ENCODE peak calls at places on chromosomes 5 and 9, in seven cellular contexts. W is endodermal cell, Q is DND-41, N is epithelial cell of esophagus, Y is astrocyte of the spinal cord, Z is RWPE1, D is osteocyte. H is an unnamed sample.

GRCh38 chr9:100352201-100352726 is 478 bp downstream of the TEX10 start:
- DNase-seq in W (peak; percentile 77), D (peak; percentile 85), Q (peak; percentile 43), Z (peak; percentile 70), N (peak; percentile 47), Y (peak; percentile 18), H (peak; percentile 51)

GRCh38 chr9:131758972-131759647 is 19.2 kb upstream of the RAPGEF1 start:
- DNase-seq in Z (peak; percentile 49), Y (no peak), W (no peak), D (no peak), N (peak; percentile 82), Q (no peak), H (no peak)

GRCh38 chr9:80028501-80028900 is 456.7 kb downstream of the TLE4 start:
- DNase-seq in Z (no peak), W (no peak), Y (no peak), N (no peak), D (no peak), Q (no peak), H (no peak)

GRCh38 chr9:116476935-116477381 is 210.1 kb upstream of the TRIM32 start:
- DNase-seq in Z (no peak), D (no peak), N (no peak), W (peak; percentile 55), Y (no peak), Q (no peak), H (no peak)

GRCh38 chr9:109335929-109336328 is 15.1 kb upstream of the EPB41L4B start:
- DNase-seq in N (no peak), D (no peak), W (no peak), Q (no peak), Y (no peak), Z (no peak), H (no peak)

GRCh38 chr5:115168829-115169391 is 798 bp downstream of the TRIM36 start:
- DNase-seq in Z (no peak), Q (no peak), Y (no peak), W (peak; percentile 74), D (no peak), N (peak; percentile 1), H (no peak)

GRCh38 chr5:66239034-66239433 is 94.9 kb downstream of the SREK1 start:
- DNase-seq in Q (peak; percentile 12), W (no peak), Z (peak; percentile 44), Y (no peak), N (peak; percentile 44), D (no peak), H (no peak)

GRCh38 chr5:84688566-84688965 is 303.9 kb upstream of the EDIL3 start:
- DNase-seq in Z (peak; percentile 17), Y (peak; percentile 96), N (peak; percentile 64), Q (no peak), W (no peak), D (no peak), H (no peak)

GRCh38 chr9:130500340-130500771 is 55.6 kb downstream of the ASS1 start:
- DNase-seq in Y (no peak), Q (no peak), W (peak; percentile 28), D (no peak), Z (no peak), N (no peak), H (no peak)

GRCh38 chr5:38634961-38635369 is 78.5 kb upstream of the LIFR start:
- DNase-seq in Y (no peak), N (peak; percentile 2), W (no peak), Z (no peak), Q (no peak), D (no peak), H (no peak)

GRCh38 chr5:16550316-16550952 is 66.4 kb downstream of the RETREG1 start:
- DNase-seq in Q (peak; percentile 30), W (peak; percentile 83), N (peak; percentile 79), Z (peak; percentile 74), D (no peak), Y (peak; percentile 40), H (peak; percentile 47)

GRCh38 chr5:59789197-59789596 is 104.3 kb downstream of the PDE4D start:
- DNase-seq in N (peak; percentile 42), D (no peak), Q (no peak), W (no peak), Z (no peak), Y (peak; percentile 24), H (no peak)

GRCh38 chr9:136578620-136578914 is 32.7 kb upstream of the NOTCH1 start:
- DNase-seq in Z (no peak), N (no peak), D (no peak), W (no peak), Q (no peak), Y (no peak), H (no peak)

GRCh38 chr9:136784249-136784996 is 6.7 kb upstream of the TMEM141 start:
- DNase-seq in N (peak; percentile 41), Z (peak; percentile 60), W (no peak), D (no peak), Y (no peak), Q (no peak), H (peak; percentile 43)

GRCh38 chr9:128917151-128917849 is 3.5 kb upstream of the PHYHD1 start:
- DNase-seq in Y (peak; percentile 76), Z (peak; percentile 52), Q (no peak), W (peak; percentile 38), D (no peak), N (peak; percentile 59), H (no peak)

GRCh38 chr9:123686131-123686848 is 243.6 kb downstream of the DENND1A start:
- DNase-seq in Y (peak; percentile 37), N (peak; percentile 57), D (no peak), Q (no peak), W (no peak), Z (no peak), H (no peak)

GRCh38 chr5:161676109-161676508 is 9.4 kb upstream of the GABRA6 start:
- DNase-seq in N (peak; percentile 19), W (peak; percentile 56), Y (no peak), D (no peak), Q (no peak), Z (no peak), H (no peak)

GRCh38 chr5:69035665-69036064 is 58.1 kb upstream of the SLC30A5 start:
- DNase-seq in Z (peak; percentile 31), W (no peak), D (no peak), N (peak; percentile 67), Y (no peak), Q (no peak), H (no peak)

GRCh38 chr9:129330711-129331279 is 152.7 kb upstream of the IER5L start:
- DNase-seq in Y (no peak), W (peak; percentile 63), Q (no peak), Z (no peak), N (no peak), D (no peak), H (peak; percentile 63)

GRCh38 chr5:82765765-82766164 is 311.4 kb downstream of the TMEM167A start:
- DNase-seq in Y (no peak), N (no peak), Z (no peak), Q (no peak), W (no peak), D (no peak), H (no peak)

GRCh38 chr5:151632524-151632923 is 41.4 kb upstream of the FAT2 start:
- DNase-seq in W (no peak), Y (no peak), N (peak; percentile 43), Q (no peak), Z (no peak), D (no peak), H (no peak)

GRCh38 chr5:87361031-87361443 is 51.7 kb downstream of the CCNH start:
- DNase-seq in Q (no peak), D (no peak), W (no peak), Z (no peak), Y (peak; percentile 39), N (no peak), H (no peak)

GRCh38 chr9:1233568-1233967 is 183.4 kb downstream of the DMRT2 start:
- DNase-seq in W (no peak), D (no peak), Y (no peak), Z (no peak), Q (no peak), N (no peak), H (no peak)

GRCh38 chr5:129223178-129223577 is 128.6 kb downstream of the ISOC1 start:
- DNase-seq in Y (no peak), D (no peak), Q (no peak), N (no peak), Z (no peak), W (no peak), H (no peak)

GRCh38 chr5:116806879-116807278 is 232.3 kb upstream of the SEMA6A start:
- DNase-seq in Y (no peak), Z (no peak), D (no peak), Q (no peak), N (no peak), W (no peak), H (no peak)

GRCh38 chr5:128512894-128513293 is 25.2 kb downstream of the FBN2 start:
- DNase-seq in W (no peak), Y (no peak), N (no peak), Q (no peak), D (no peak), Z (no peak), H (no peak)

GRCh38 chr5:96687812-96688453 is 25.8 kb downstream of the CAST start:
- DNase-seq in W (no peak), Q (no peak), Z (peak; percentile 80), N (peak; percentile 68), D (no peak), Y (peak; percentile 73), H (no peak)

GRCh38 chr5:177537389-177538361 is 16.7 kb downstream of the FAM193B start:
- DNase-seq in D (peak; percentile 90), Q (no peak), W (no peak), Z (no peak), N (peak; percentile 68), Y (peak; percentile 67), H (no peak)

GRCh38 chr5:82019342-82020138 is 47.7 kb downstream of the ATG10 start:
- DNase-seq in W (peak; percentile 69), D (no peak), Y (no peak), N (no peak), Q (no peak), Z (no peak), H (no peak)

GRCh38 chr5:88207575-88207974 is 61.1 kb downstream of the TMEM161B start:
- DNase-seq in N (no peak), Q (no peak), W (no peak), Z (no peak), D (no peak), Y (no peak), H (no peak)

GRCh38 chr5:172686539-172687390 is 45.7 kb downstream of the NEURL1B start:
- DNase-seq in N (no peak), Y (no peak), Z (no peak), Q (no peak), W (peak; percentile 66), D (no peak), H (no peak)
- TF ChIP-seq CTCF in N (no peak), Y (no peak), Z (no peak), Q (no peak), W (peak; percentile 27), D (no peak), H (no peak)

GRCh38 chr9:65400886-65401285 is 115.9 kb upstream of the FOXD4L5 start:
- DNase-seq in Y (no peak), W (no peak), D (peak; percentile 59), Q (no peak), Z (no peak), N (no peak), H (no peak)
- TF ChIP-seq CTCF in Y (no peak), W (no peak), D (no peak), Q (no peak), Z (no peak), N (no peak), H (no peak)

GRCh38 chr9:114553202-114553601 is 34.4 kb upstream of the ATP6V1G1 start:
- DNase-seq in W (no peak), Q (no peak), D (no peak), N (peak; percentile 8), Z (no peak), Y (no peak), H (no peak)
- TF ChIP-seq CTCF in W (no peak), Q (no peak), D (no peak), N (no peak), Z (no peak), Y (no peak), H (no peak)

GRCh38 chr5:56856779-56857178 is 41.4 kb downstream of the MAP3K1 start:
- DNase-seq in Y (no peak), Q (no peak), Z (no peak), N (no peak), D (no peak), W (no peak), H (no peak)
- TF ChIP-seq CTCF in Y (no peak), Q (no peak), Z (no peak), N (no peak), D (no peak), W (no peak), H (no peak)